ENCODE peak calls at places on chromosomes 11 and 22, in eight cellular contexts. W, U, D, T, F, N, K and P are unnamed samples.

GRCh38 chr11:63146586-63146985 is 2.6 kb upstream of the SLC22A24 start:
- DNase-seq in W (no peak), U (no peak), D (no peak), T (no peak), F (no peak), N (no peak), K (no peak), P (no peak)

GRCh38 chr11:69644962-69645675 is 4.2 kb downstream of the CCND1 start:
- DNase-seq in W (no peak), U (no peak), D (no peak), T (no peak), F (no peak), N (no peak), K (no peak), P (no peak)

GRCh38 chr22:27377901-27378300 is 423.7 kb downstream of the MN1 start:
- DNase-seq in W (peak), U (no peak), D (no peak), T (no peak), F (no peak), N (no peak), K (no peak), P (no peak)

GRCh38 chr11:115576606-115577005 is 72.4 kb upstream of the CADM1 start:
- DNase-seq in W (no peak), U (no peak), D (no peak), T (no peak), F (no peak), N (no peak), K (no peak), P (no peak)

GRCh38 chr11:94837317-94837716 is 69.2 kb downstream of the AMOTL1 start:
- DNase-seq in W (no peak), U (no peak), D (no peak), T (no peak), F (no peak), N (no peak), K (no peak), P (no peak)

GRCh38 chr11:59158206-59159068 is 13.5 kb upstream of the DTX4 start:
- DNase-seq in W (peak), U (peak), D (peak), T (no peak), F (peak), N (peak), K (peak), P (peak)

GRCh38 chr22:27994481-27995331 is 75.7 kb upstream of the PITPNB start:
- DNase-seq in W (no peak), U (no peak), D (no peak), T (no peak), F (no peak), N (no peak), K (no peak), P (no peak)

GRCh38 chr22:17847360-17848078 is 73.2 kb upstream of the BID start:
- DNase-seq in W (no peak), U (no peak), D (no peak), T (no peak), F (no peak), N (no peak), K (no peak), P (no peak)

GRCh38 chr11:12284321-12285050 is 92.9 kb upstream of the PARVA start:
- DNase-seq in W (peak), U (peak), D (no peak), T (no peak), F (no peak), N (no peak), K (peak), P (peak)

GRCh38 chr11:103700605-103701004 is 335.8 kb upstream of the DDI1 start:
- DNase-seq in W (no peak), U (peak), D (peak), T (peak), F (no peak), N (peak), K (no peak), P (peak)

GRCh38 chr11:127766734-127767133 is 766.2 kb upstream of the KIRREL3 start:
- DNase-seq in W (no peak), U (no peak), D (no peak), T (no peak), F (no peak), N (no peak), K (no peak), P (no peak)

GRCh38 chr22:20428496-20429253 is 8.9 kb downstream of the SCARF2 start:
- DNase-seq in W (no peak), U (no peak), D (no peak), T (no peak), F (no peak), N (no peak), K (no peak), P (no peak)

GRCh38 chr11:61834278-61835004 is 6.3 kb downstream of the FADS2 start:
- DNase-seq in W (no peak), U (peak), D (no peak), T (no peak), F (peak), N (no peak), K (no peak), P (peak)

GRCh38 chr11:118792642-118793124 is 1.7 kb upstream of the DDX6 start:
- DNase-seq in W (peak), U (peak), D (peak), T (peak), F (peak), N (peak), K (peak), P (peak)

GRCh38 chr11:128520886-128521696 is 66.3 kb downstream of the ETS1 start:
- DNase-seq in W (no peak), U (no peak), D (no peak), T (no peak), F (no peak), N (no peak), K (no peak), P (no peak)

GRCh38 chr11:59208956-59209355 is 3.8 kb downstream of the MPEG1 start:
- DNase-seq in W (no peak), U (peak), D (no peak), T (no peak), F (no peak), N (peak), K (no peak), P (no peak)

GRCh38 chr22:22037229-22037628 is 54.6 kb upstream of the TOP3B start:
- DNase-seq in W (no peak), U (no peak), D (no peak), T (no peak), F (no peak), N (no peak), K (no peak), P (no peak)

GRCh38 chr22:41256254-41256897 is 15.6 kb upstream of the CHADL start:
- DNase-seq in W (peak), U (peak), D (peak), T (peak), F (no peak), N (peak), K (peak), P (peak)

GRCh38 chr22:43860126-43860525 is 2.2 kb downstream of the SULT4A1 start:
- DNase-seq in W (no peak), U (no peak), D (no peak), T (no peak), F (no peak), N (no peak), K (no peak), P (no peak)

GRCh38 chr11:45919276-45919675 is 1.6 kb upstream of the PEX16 start:
- DNase-seq in W (no peak), U (no peak), D (no peak), T (no peak), F (no peak), N (no peak), K (no peak), P (no peak)

GRCh38 chr11:77557553-77557952 is 32.2 kb upstream of the AQP11 start:
- DNase-seq in W (no peak), U (peak), D (peak), T (no peak), F (no peak), N (no peak), K (no peak), P (peak)

GRCh38 chr11:2527621-2528291 is 82.9 kb downstream of the KCNQ1 start:
- DNase-seq in W (no peak), U (no peak), D (no peak), T (no peak), F (peak), N (no peak), K (no peak), P (no peak)

GRCh38 chr22:37309221-37310074 is 27.1 kb downstream of the CYTH4 start:
- DNase-seq in W (no peak), U (no peak), D (no peak), T (no peak), F (no peak), N (no peak), K (no peak), P (no peak)

GRCh38 chr11:36775157-36775556 is 177.1 kb upstream of the RAG2 start:
- DNase-seq in W (no peak), U (no peak), D (no peak), T (no peak), F (no peak), N (peak), K (no peak), P (no peak)

GRCh38 chr11:12897390-12897789 is 111.7 kb upstream of the RASSF10 start:
- DNase-seq in W (no peak), U (no peak), D (no peak), T (no peak), F (no peak), N (no peak), K (no peak), P (no peak)

GRCh38 chr11:122633219-122633829 is 22.2 kb upstream of the UBASH3B start:
- DNase-seq in W (peak), U (peak), D (peak), T (no peak), F (no peak), N (peak), K (no peak), P (peak)

GRCh38 chr22:22588485-22589164 is 29.6 kb upstream of the PRAME start:
- DNase-seq in W (no peak), U (no peak), D (no peak), T (no peak), F (no peak), N (no peak), K (no peak), P (no peak)

GRCh38 chr11:44846852-44847251 is 103.8 kb downstream of the TP53I11 start:
- DNase-seq in W (no peak), U (no peak), D (no peak), T (no peak), F (no peak), N (no peak), K (no peak), P (no peak)

GRCh38 chr11:79062814-79063762 is 377.7 kb downstream of the TENM4 start:
- DNase-seq in W (no peak), U (peak), D (peak), T (no peak), F (no peak), N (peak), K (no peak), P (peak)
- TF ChIP-seq CTCF in W (peak), U (peak), D (peak), T (peak), F (no peak), N (peak), K (peak), P (peak)

GRCh38 chr22:25420925-25421904 is 143.3 kb upstream of the GRK3 start:
- DNase-seq in W (no peak), U (no peak), D (peak), T (no peak), F (no peak), N (no peak), K (no peak), P (no peak)
- H3K4me3 ChIP-seq in W (no peak), U (no peak), D (peak), T (no peak), F (no peak), N (no peak), K (no peak), P (no peak)

GRCh38 chr22:49350441-49351121 is 477.1 kb downstream of the BRD1 start:
- DNase-seq in W (no peak), U (no peak), D (no peak), T (no peak), F (no peak), N (no peak), K (no peak), P (no peak)
- TF ChIP-seq CTCF in W (no peak), U (no peak), D (no peak), T (no peak), F (no peak), N (no peak), K (no peak), P (no peak)

GRCh38 chr11:66857234-66857926 is 516 bp downstream of the LRFN4 start:
- DNase-seq in W (no peak), U (no peak), D (peak), T (no peak), F (no peak), N (peak), K (no peak), P (no peak)

GRCh38 chr11:66858939-66859685 is 2.2 kb downstream of the LRFN4 start:
- DNase-seq in W (no peak), U (no peak), D (no peak), T (no peak), F (no peak), N (no peak), K (no peak), P (no peak)

GRCh38 chr11:66856496-66857233 is at the start of gene LRFN4:
- DNase-seq in W (no peak), U (no peak), D (peak), T (no peak), F (peak), N (peak), K (no peak), P (no peak)

GRCh38 chr11:66858186-66858938 is 1.5 kb downstream of the LRFN4 start:
- DNase-seq in W (no peak), U (no peak), D (no peak), T (no peak), F (no peak), N (no peak), K (no peak), P (no peak)

GRCh38 chr11:66857927-66858185 is 992 bp downstream of the LRFN4 start:
- DNase-seq in W (no peak), U (no peak), D (peak), T (no peak), F (no peak), N (no peak), K (no peak), P (no peak)
- H3K4me3 ChIP-seq in W (peak), U (no peak), D (peak), T (no peak), F (no peak), N (no peak), K (peak), P (peak)

DNA sequence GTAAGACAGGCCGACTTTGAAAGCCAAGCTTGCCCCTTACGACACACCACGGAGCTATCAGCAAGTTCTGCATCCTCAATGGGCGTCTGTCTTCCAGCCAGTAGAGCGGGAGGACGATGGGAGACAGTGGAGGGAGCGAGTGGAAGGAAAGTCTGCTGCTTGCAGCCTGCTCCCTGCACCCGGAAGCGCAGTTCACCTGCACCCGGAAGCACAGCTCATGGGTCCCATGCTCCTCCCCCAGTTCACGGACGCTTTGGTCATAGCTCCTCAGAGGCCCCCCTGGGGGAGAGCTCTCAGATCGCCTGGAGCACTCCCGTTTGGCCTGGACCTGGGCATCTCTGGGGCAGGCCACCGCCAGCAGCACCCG is 51.3 kb downstream of the FBLN1 start:
- DNase-seq in W (no peak), U (no peak), D (no peak), T (no peak), F (no peak), N (no peak), K (no peak), P (no peak)
- TF ChIP-seq CTCF in W (no peak), U (no peak), D (peak), T (no peak), F (no peak), N (no peak), K (no peak), P (no peak)

DNA sequence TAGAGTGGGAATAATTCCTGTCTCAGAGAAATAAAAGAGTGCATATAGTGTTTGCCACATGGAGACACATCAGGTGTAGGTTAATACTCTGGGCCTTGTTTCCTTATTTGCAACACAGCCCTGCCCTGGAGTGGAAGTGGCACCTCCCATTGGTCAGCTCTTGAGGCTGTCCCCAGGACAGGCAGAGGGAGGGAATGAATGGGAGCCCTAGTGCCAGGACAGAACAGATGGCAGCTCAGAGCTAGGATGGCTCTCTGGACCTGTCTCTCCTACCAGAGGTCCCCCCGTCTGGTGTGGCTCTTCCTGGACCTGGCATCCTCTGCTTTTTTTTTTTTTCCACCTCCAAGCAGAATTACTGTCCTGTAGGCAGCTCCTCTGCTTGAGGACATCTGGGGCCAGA is 35.6 kb downstream of the LIMK2 start:
- DNase-seq in W (no peak), U (no peak), D (no peak), T (no peak), F (no peak), N (no peak), K (no peak), P (no peak)
- H3K4me3 ChIP-seq in W (peak), U (no peak), D (no peak), T (peak), F (peak), N (no peak), K (peak), P (peak)

GRCh38 chr22:25027959-25028840 is 75.7 kb downstream of the KIAA1671 start:
- DNase-seq in W (no peak), U (no peak), D (peak), T (no peak), F (no peak), N (no peak), K (no peak), P (peak)
- TF ChIP-seq CTCF in W (peak), U (no peak), D (peak), T (peak), F (no peak), N (peak), K (peak), P (peak)

GRCh38 chr11:111912535-111912934 is at the start of gene HSPB2:
- DNase-seq in W (no peak), U (no peak), D (no peak), T (no peak), F (peak), N (no peak), K (no peak), P (no peak)
- H3K4me3 ChIP-seq in W (no peak), U (peak), D (no peak), T (peak), F (peak), N (peak), K (no peak), P (peak)

GRCh38 chr11:1196516-1197391 is 26.1 kb upstream of the MUC5B start:
- DNase-seq in W (no peak), U (no peak), D (no peak), T (no peak), F (peak), N (no peak), K (no peak), P (no peak)

GRCh38 chr11:1198766-1199688 is 23.8 kb upstream of the MUC5B start:
- DNase-seq in W (no peak), U (no peak), D (no peak), T (no peak), F (peak), N (no peak), K (no peak), P (no peak)

GRCh38 chr11:1197431-1197885 is 25.4 kb upstream of the MUC5B start:
- DNase-seq in W (no peak), U (no peak), D (no peak), T (no peak), F (peak), N (no peak), K (no peak), P (no peak)

GRCh38 chr11:1199689-1200610 is 22.9 kb upstream of the MUC5B start:
- DNase-seq in W (no peak), U (no peak), D (no peak), T (no peak), F (no peak), N (peak), K (no peak), P (no peak)

DNA sequence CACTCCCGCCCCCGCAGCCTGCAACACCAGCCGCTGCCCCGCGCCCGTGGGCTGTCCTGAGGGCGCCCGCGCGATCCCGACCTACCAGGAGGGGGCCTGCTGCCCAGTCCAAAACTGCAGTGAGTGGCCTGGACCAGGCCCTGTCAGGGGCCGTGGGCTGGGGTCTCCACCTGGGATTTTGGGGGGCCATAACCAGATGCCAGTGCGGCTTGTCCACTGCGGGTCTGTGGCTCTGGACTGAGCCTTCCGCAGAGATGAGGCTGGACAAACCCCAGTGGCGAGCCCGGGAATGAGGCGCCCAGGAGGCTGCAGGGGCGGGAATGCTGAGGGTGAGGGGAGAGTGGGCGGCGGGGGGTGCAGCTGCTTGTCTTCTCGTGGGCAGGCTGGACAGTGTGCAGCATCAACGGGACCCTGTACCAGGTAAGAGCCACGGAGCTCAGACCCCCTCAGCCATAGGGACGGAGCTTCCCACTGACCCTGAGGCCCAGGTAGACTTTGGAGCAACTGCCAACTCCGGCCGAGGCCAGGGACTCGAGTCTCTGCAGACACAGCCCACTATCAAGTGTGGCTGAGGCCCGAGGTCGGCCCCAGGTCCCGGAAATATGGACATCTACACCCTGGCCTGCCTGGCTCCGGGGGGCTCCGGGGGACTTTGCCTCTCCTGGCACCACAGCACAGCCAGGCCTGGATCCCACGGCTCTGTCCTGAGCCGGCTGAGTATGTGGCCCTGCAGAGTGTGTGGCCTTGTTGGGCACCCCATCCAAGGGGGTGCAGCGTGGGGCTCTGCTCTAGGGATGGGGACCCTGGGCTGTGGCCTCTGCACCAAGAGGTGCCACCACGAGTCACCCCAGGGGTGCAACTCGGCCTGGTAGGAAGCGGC is 24.7 kb upstream of the MUC5B start:
- DNase-seq in W (no peak), U (no peak), D (no peak), T (no peak), F (peak), N (no peak), K (no peak), P (no peak)
- TF ChIP-seq CTCF in W (no peak), U (no peak), D (no peak), T (no peak), F (no peak), N (no peak), K (no peak), P (no peak)

GRCh38 chr11:64342869-64343739 is 3.1 kb downstream of the CCDC88B start:
- DNase-seq in W (no peak), U (no peak), D (no peak), T (no peak), F (no peak), N (no peak), K (no peak), P (no peak)
- H3K4me3 ChIP-seq in W (no peak), U (no peak), D (peak), T (peak), F (peak), N (no peak), K (no peak), P (peak)